ENCODE peak calls at places on chromosome 13, in eight cellular contexts. K is AG04450; N is psoas muscle; M is suprapubic skin; G is cardiac muscle cell; L is iPS DF 6.9; F is CD8-positive, alpha-beta memory T cell; O is uterus. C is an unnamed sample.

GRCh38 chr13:25871389-25872125 is 180.3 kb downstream of the SHISA2 start:
- DNase-seq in K (no peak), N (no peak), M (no peak), G (no peak), L (no peak), F (no peak), O (no peak), C (no peak)

GRCh38 chr13:110382229-110382628 is 75.1 kb downstream of the COL4A2 start:
- DNase-seq in K (no peak), N (no peak), M (no peak), G (no peak), L (no peak), F (no peak), O (no peak), C (no peak)

GRCh38 chr13:100976993-100977392 is 302.4 kb upstream of the TMTC4 start:
- DNase-seq in K (no peak), N (no peak), M (no peak), G (no peak), L (no peak), F (no peak), O (no peak), C (no peak)

GRCh38 chr13:96762876-96763275 is 231.4 kb downstream of the OXGR1 start:
- DNase-seq in K (no peak), N (no peak), M (no peak), G (no peak), L (no peak), F (no peak), O (no peak), C (no peak)

GRCh38 chr13:28100149-28101121 is at the start of gene FLT3:
- DNase-seq in K (no peak), N (no peak), M (no peak), G (peak; percentile 49), L (no peak), F (peak; percentile 2), O (no peak), C (peak; percentile 72)

GRCh38 chr13:91456837-91457236 is 58.4 kb downstream of the GPC5 start:
- DNase-seq in K (no peak), N (no peak), M (no peak), G (no peak), L (no peak), F (no peak), O (no peak), C (no peak)

GRCh38 chr13:39501711-39502324 is 101.2 kb downstream of the LHFPL6 start:
- DNase-seq in K (no peak), N (no peak), M (no peak), G (peak; percentile 83), L (no peak), F (no peak), O (no peak), C (no peak)

GRCh38 chr13:24834902-24835510 is 71.0 kb downstream of the RNF17 start:
- DNase-seq in K (no peak), N (no peak), M (no peak), G (no peak), L (no peak), F (no peak), O (no peak), C (no peak)

GRCh38 chr13:71320452-71320851 is 546.6 kb downstream of the DACH1 start:
- DNase-seq in K (peak; percentile 7), N (no peak), M (no peak), G (peak; percentile 18), L (peak; percentile 20), F (no peak), O (no peak), C (peak; percentile 46)

GRCh38 chr13:27721681-27722080 is 70.6 kb upstream of the GSX1 start:
- DNase-seq in K (no peak), N (no peak), M (no peak), G (no peak), L (no peak), F (no peak), O (no peak), C (no peak)

GRCh38 chr13:40668335-40668734 is 1.9 kb upstream of the FOXO1 start:
- DNase-seq in K (no peak), N (peak; percentile 48), M (peak; percentile 82), G (no peak), L (no peak), F (peak; percentile 39), O (peak; percentile 51), C (peak; percentile 59)

GRCh38 chr13:78606471-78607408 is 3.4 kb upstream of the POU4F1 start:
- DNase-seq in K (no peak), N (no peak), M (no peak), G (no peak), L (no peak), F (no peak), O (no peak), C (no peak)

GRCh38 chr13:37747071-37747612 is 122.4 kb downstream of the TRPC4 start:
- DNase-seq in K (peak; percentile 34), N (no peak), M (no peak), G (no peak), L (no peak), F (no peak), O (no peak), C (no peak)

GRCh38 chr13:44767257-44767656 is 191.1 kb upstream of the TSC22D1 start:
- DNase-seq in K (no peak), N (no peak), M (no peak), G (peak; percentile 19), L (no peak), F (no peak), O (no peak), C (no peak)

GRCh38 chr13:44770951-44771350 is 194.8 kb upstream of the TSC22D1 start:
- DNase-seq in K (no peak), N (no peak), M (no peak), G (no peak), L (no peak), F (no peak), O (no peak), C (no peak)

GRCh38 chr13:44765076-44765475 is 188.9 kb upstream of the TSC22D1 start:
- DNase-seq in K (no peak), N (no peak), M (no peak), G (no peak), L (no peak), F (no peak), O (no peak), C (no peak)

GRCh38 chr13:44768233-44768632 is 192.1 kb upstream of the TSC22D1 start:
- DNase-seq in K (no peak), N (no peak), M (no peak), G (no peak), L (no peak), F (no peak), O (no peak), C (no peak)

GRCh38 chr13:44768775-44769578 is 192.8 kb upstream of the TSC22D1 start:
- DNase-seq in K (no peak), N (no peak), M (no peak), G (no peak), L (no peak), F (no peak), O (no peak), C (no peak)
- H3K9me3 ChIP-seq in K (no peaks in the 10 kb centered on the region), N (no peaks in the 10 kb centered on the region), M (no peaks in the 10 kb centered on the region), G (no peaks in the 10 kb centered on the region), L (no peaks in the 10 kb centered on the region), F (no peaks in the 10 kb centered on the region), O (no peaks in the 10 kb centered on the region), C (no peaks in the 10 kb centered on the region)

GRCh38 chr13:48072304-48072703 is 22.6 kb downstream of the MED4 start:
- DNase-seq in K (no peak), N (no peak), M (no peak), G (no peak), L (no peak), F (no peak), O (no peak), C (no peak)

GRCh38 chr13:48072787-48073186 is 22.1 kb downstream of the MED4 start:
- DNase-seq in K (no peak), N (no peak), M (no peak), G (no peak), L (no peak), F (no peak), O (no peak), C (no peak)

GRCh38 chr13:48069573-48069972 is 25.3 kb downstream of the MED4 start:
- DNase-seq in K (no peak), N (no peak), M (no peak), G (no peak), L (no peak), F (no peak), O (no peak), C (no peak)

GRCh38 chr13:48068952-48069351 is 26.0 kb downstream of the MED4 start:
- DNase-seq in K (no peak), N (no peak), M (no peak), G (no peak), L (no peak), F (no peak), O (no peak), C (no peak)

DNA sequence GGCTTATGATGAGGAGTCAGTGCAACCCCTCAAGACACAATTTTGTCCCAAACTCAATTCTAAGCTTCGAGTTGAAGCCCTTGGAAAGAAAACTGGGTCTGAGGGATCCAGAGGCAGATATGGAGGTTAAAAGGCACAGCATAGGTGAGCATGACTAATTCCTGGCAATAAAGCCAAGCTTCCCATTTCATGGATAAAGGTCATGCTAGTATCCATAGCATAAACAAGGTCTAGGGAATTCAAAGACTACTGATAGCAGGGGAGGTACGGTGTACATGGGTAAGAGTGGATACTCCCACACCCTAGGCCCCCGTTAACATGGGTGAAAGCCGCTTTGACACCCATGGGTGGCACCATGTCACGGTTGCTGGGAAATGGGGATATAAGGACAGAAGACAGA is 24.0 kb downstream of the MED4 start:
- DNase-seq in K (no peak), N (no peak), M (no peak), G (no peak), L (no peak), F (no peak), O (no peak), C (no peak)
- H3K9me3 ChIP-seq in K (peaks cover 40% of the 10 kb centered on the region), N (peaks cover 47% of the 10 kb centered on the region), M (peaks cover 16% of the 10 kb centered on the region), G (peaks cover 6% of the 10 kb centered on the region), L (peaks cover 14% of the 10 kb centered on the region), F (no peaks in the 10 kb centered on the region), O (peaks cover 25% of the 10 kb centered on the region), C (peaks cover 6% of the 10 kb centered on the region)

GRCh38 chr13:80669112-80669511 is 328.2 kb upstream of the SPRY2 start:
- DNase-seq in K (no peak), N (no peak), M (no peak), G (no peak), L (no peak), F (no peak), O (no peak), C (no peak)
- H3K9me3 ChIP-seq in K (no peaks in the 10 kb centered on the region), N (peaks cover 6% of the 10 kb centered on the region), M (no peaks in the 10 kb centered on the region), G (no peaks in the 10 kb centered on the region), L (no peaks in the 10 kb centered on the region), F (no peaks in the 10 kb centered on the region), O (no peaks in the 10 kb centered on the region), C (no peaks in the 10 kb centered on the region)

DNA sequence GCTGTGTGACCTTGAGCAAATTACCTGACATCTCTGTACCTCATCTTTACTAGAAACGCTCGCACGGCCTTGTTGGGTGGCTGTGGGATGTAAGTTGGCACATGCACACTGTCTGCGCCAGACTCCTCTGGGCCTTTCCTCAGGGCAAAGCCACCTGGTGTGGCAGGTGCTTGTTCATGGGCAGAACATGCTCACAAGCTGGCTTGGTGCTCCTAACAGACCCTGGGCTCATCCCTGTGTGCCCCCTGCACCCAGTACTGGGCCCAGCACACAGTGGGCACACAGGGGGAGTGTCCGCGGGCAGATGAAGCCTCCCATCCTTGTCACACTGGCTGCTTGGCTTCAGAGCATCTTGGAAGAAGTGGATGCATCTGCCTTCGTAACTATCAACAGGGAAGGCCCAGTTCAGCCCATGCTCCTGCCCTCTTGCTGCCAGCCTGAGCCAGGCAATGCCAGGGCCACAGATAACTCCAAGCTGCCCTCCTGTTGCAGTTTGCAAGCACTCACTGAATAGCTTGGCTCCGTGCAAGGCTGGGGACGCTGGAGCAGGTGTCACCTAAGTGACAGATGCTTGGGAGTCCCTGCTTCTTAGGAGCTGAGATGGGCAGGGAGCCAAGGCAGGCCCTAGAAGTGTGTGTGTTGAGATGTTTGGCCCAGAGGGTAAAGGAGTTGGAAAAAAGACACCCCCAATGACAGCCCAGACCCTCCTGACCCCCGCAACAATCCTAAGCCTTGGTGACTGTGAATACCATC is 123.9 kb downstream of the TUBA3C start:
- DNase-seq in K (no peak), N (no peak), M (no peak), G (no peak), L (no peak), F (no peak), O (no peak), C (no peak)
- H3K9me3 ChIP-seq in K (peaks cover 92% of the 10 kb centered on the region), N (no peaks in the 10 kb centered on the region), M (no peaks in the 10 kb centered on the region), G (no peaks in the 10 kb centered on the region), L (peaks cover 37% of the 10 kb centered on the region), F (no peaks in the 10 kb centered on the region), O (no peaks in the 10 kb centered on the region), C (peaks cover 4% of the 10 kb centered on the region)

C was measured in HAP-1.